ENCODE peak calls at places on chromosomes 11 and 22, in seven cellular contexts. F, P, L, A, R, U and V are unnamed samples. For H3K4me1, the result is how much of the 10 kb centered on the place peaks cover.

GRCh38 chr22:34623580-34623979 is 442.4 kb upstream of the ISX start:
- DNase-seq in F (no peak), P (no peak), L (no peak), A (no peak), R (no peak), U (no peak), V (no peak)

GRCh38 chr11:2787816-2788750 is 88.3 kb upstream of the KCNQ1OT1 start:
- DNase-seq in F (no peak), P (peak), L (peak), A (peak), R (peak), U (peak), V (no peak)

GRCh38 chr11:109858152-109858551 is 235.0 kb upstream of the ZC3H12C start:
- DNase-seq in F (no peak), P (no peak), L (no peak), A (no peak), R (no peak), U (no peak), V (no peak)

GRCh38 chr11:105589346-105589745 is 20.5 kb upstream of the GRIA4 start:
- DNase-seq in F (no peak), P (no peak), L (no peak), A (no peak), R (no peak), U (no peak), V (no peak)

GRCh38 chr11:79925570-79925969 is 484.7 kb upstream of the TENM4 start:
- DNase-seq in F (peak), P (no peak), L (no peak), A (no peak), R (no peak), U (no peak), V (no peak)

GRCh38 chr11:128555606-128556005 is 31.8 kb downstream of the ETS1 start:
- DNase-seq in F (no peak), P (no peak), L (no peak), A (no peak), R (no peak), U (peak), V (no peak)

GRCh38 chr22:18955696-18956095 is 19.6 kb upstream of the PRODH start:
- DNase-seq in F (no peak), P (no peak), L (peak), A (peak), R (peak), U (no peak), V (no peak)

GRCh38 chr11:5703741-5704536 is 14.3 kb downstream of the TRIM22 start:
- DNase-seq in F (no peak), P (no peak), L (no peak), A (no peak), R (no peak), U (no peak), V (no peak)

GRCh38 chr11:121762820-121763219 is 310.1 kb upstream of the SORL1-AS1 start:
- DNase-seq in F (no peak), P (no peak), L (no peak), A (no peak), R (peak), U (peak), V (no peak)

GRCh38 chr11:90468923-90469322 is 246.1 kb upstream of the CHORDC1 start:
- DNase-seq in F (no peak), P (no peak), L (no peak), A (no peak), R (no peak), U (no peak), V (no peak)

GRCh38 chr11:17423533-17424310 is 35.3 kb upstream of the KCNJ11 start:
- DNase-seq in F (no peak), P (no peak), L (no peak), A (no peak), R (no peak), U (no peak), V (no peak)

GRCh38 chr11:67382481-67383136 is 9.2 kb upstream of the RAD9A start:
- DNase-seq in F (peak), P (peak), L (peak), A (peak), R (peak), U (peak), V (no peak)

GRCh38 chr11:47071871-47072270 is 104.8 kb downstream of the ARFGAP2 start:
- DNase-seq in F (no peak), P (no peak), L (no peak), A (no peak), R (no peak), U (peak), V (no peak)

GRCh38 chr22:44355688-44356070 is 42.9 kb upstream of the SHISAL1 start:
- DNase-seq in F (no peak), P (no peak), L (no peak), A (peak), R (peak), U (peak), V (no peak)

GRCh38 chr11:75142714-75143419 is 8.0 kb upstream of the SLCO2B1 start:
- DNase-seq in F (peak), P (peak), L (peak), A (peak), R (no peak), U (peak), V (peak)

GRCh38 chr22:37192741-37193140 is 4.7 kb upstream of the C1QTNF6 start:
- DNase-seq in F (no peak), P (no peak), L (no peak), A (no peak), R (no peak), U (no peak), V (no peak)

GRCh38 chr11:55707029-55707428 is 45.0 kb downstream of the OR4C6 start:
- DNase-seq in F (peak), P (no peak), L (no peak), A (no peak), R (no peak), U (no peak), V (no peak)

GRCh38 chr22:43723816-43724215 is 88.3 kb downstream of the EFCAB6 start:
- DNase-seq in F (no peak), P (no peak), L (no peak), A (no peak), R (no peak), U (no peak), V (no peak)

GRCh38 chr22:28930357-28931007 is 47.1 kb downstream of the ZNRF3 start:
- DNase-seq in F (no peak), P (no peak), L (no peak), A (no peak), R (no peak), U (no peak), V (no peak)

GRCh38 chr11:58301576-58301975 is 33.5 kb upstream of the OR10W1 start:
- DNase-seq in F (no peak), P (no peak), L (no peak), A (no peak), R (no peak), U (no peak), V (no peak)

GRCh38 chr11:10623797-10624761 is 55.6 kb upstream of the LYVE1 start:
- DNase-seq in F (peak), P (no peak), L (peak), A (peak), R (no peak), U (peak), V (peak)

GRCh38 chr11:2741377-2742131 is 41.8 kb upstream of the KCNQ1OT1 start:
- DNase-seq in F (no peak), P (no peak), L (no peak), A (peak), R (peak), U (no peak), V (no peak)

GRCh38 chr11:65032216-65032615 is 5.0 kb downstream of the SNX15 start:
- DNase-seq in F (no peak), P (no peak), L (no peak), A (no peak), R (no peak), U (no peak), V (no peak)

GRCh38 chr11:27158763-27159679 is 118.4 kb downstream of the BBOX1 start:
- DNase-seq in F (peak), P (no peak), L (peak), A (peak), R (no peak), U (peak), V (peak)

GRCh38 chr11:73330569-73331093 is 22.6 kb downstream of the ARHGEF17 start:
- DNase-seq in F (no peak), P (no peak), L (no peak), A (no peak), R (no peak), U (peak), V (no peak)

GRCh38 chr11:534592-535518 is 521 bp downstream of the HRAS start:
- DNase-seq in F (peak), P (no peak), L (peak), A (no peak), R (peak), U (peak), V (no peak)

GRCh38 chr22:40512426-40513136 is 123.9 kb downstream of the MRTFA start:
- DNase-seq in F (no peak), P (no peak), L (no peak), A (peak), R (no peak), U (no peak), V (no peak)

GRCh38 chr22:44486538-44486937 is 11.5 kb downstream of the RTL6 start:
- DNase-seq in F (no peak), P (no peak), L (no peak), A (no peak), R (no peak), U (no peak), V (no peak)

GRCh38 chr11:57711414-57712255 is at the start of gene MED19:
- DNase-seq in F (peak), P (peak), L (peak), A (peak), R (peak), U (peak), V (peak)

GRCh38 chr22:50146440-50147228 is 23.9 kb upstream of the PANX2 start:
- DNase-seq in F (no peak), P (no peak), L (peak), A (peak), R (peak), U (no peak), V (no peak)

GRCh38 chr11:130729678-130730300 is 186.5 kb downstream of the SNX19 start:
- DNase-seq in F (no peak), P (no peak), L (no peak), A (no peak), R (no peak), U (no peak), V (no peak)

GRCh38 chr22:40177738-40178416 is at the start of gene TNRC6B:
- DNase-seq in F (peak), P (peak), L (peak), A (peak), R (no peak), U (peak), V (peak)

GRCh38 chr11:59221438-59221837 is 8.7 kb upstream of the MPEG1 start:
- DNase-seq in F (no peak), P (no peak), L (no peak), A (no peak), R (no peak), U (no peak), V (no peak)

GRCh38 chr11:27213232-27213660 is 149.8 kb downstream of the CCDC34 start:
- DNase-seq in F (no peak), P (no peak), L (peak), A (no peak), R (no peak), U (no peak), V (no peak)

GRCh38 chr11:37026326-37026725 is 428.3 kb upstream of the RAG2 start:
- DNase-seq in F (no peak), P (no peak), L (no peak), A (no peak), R (no peak), U (no peak), V (peak)

GRCh38 chr11:6298605-6299004 is 21.7 kb downstream of the CAVIN3 start:
- DNase-seq in F (peak), P (no peak), L (peak), A (no peak), R (peak), U (peak), V (no peak)

GRCh38 chr11:16154715-16155396 is 201.5 kb downstream of the SOX6 start:
- DNase-seq in F (no peak), P (no peak), L (peak), A (no peak), R (no peak), U (no peak), V (no peak)

GRCh38 chr11:101453682-101454081 is 130.1 kb downstream of the TRPC6 start:
- DNase-seq in F (no peak), P (no peak), L (no peak), A (no peak), R (no peak), U (no peak), V (no peak)

GRCh38 chr11:58900479-58901420 is 38.5 kb upstream of the GLYATL1 start:
- DNase-seq in F (peak), P (peak), L (no peak), A (no peak), R (peak), U (peak), V (peak)

GRCh38 chr11:95547186-95547585 is 242.4 kb downstream of the FAM76B start:
- DNase-seq in F (no peak), P (no peak), L (no peak), A (no peak), R (no peak), U (no peak), V (no peak)
- H3K27ac ChIP-seq in F (no peak), P (no peak), L (no peak), A (no peak), R (no peak), U (no peak), V (no peak)

GRCh38 chr11:7673724-7674434 is 579 bp upstream of the CYB5R2 start:
- DNase-seq in F (no peak), P (peak), L (no peak), A (peak), R (peak), U (peak), V (no peak)
- H3K4me3 ChIP-seq in F (peak), P (peak), L (no peak), A (peak), R (peak), U (peak), V (peak)

GRCh38 chr22:22197993-22198402 is 46.6 kb upstream of the VPREB1 start:
- DNase-seq in F (no peak), P (no peak), L (no peak), A (no peak), R (peak), U (no peak), V (no peak)
- H3K4me1 ChIP-seq in F (under half), P (under half), L (under half), A (under half), R (under half), U (under half), V (under half)

DNA sequence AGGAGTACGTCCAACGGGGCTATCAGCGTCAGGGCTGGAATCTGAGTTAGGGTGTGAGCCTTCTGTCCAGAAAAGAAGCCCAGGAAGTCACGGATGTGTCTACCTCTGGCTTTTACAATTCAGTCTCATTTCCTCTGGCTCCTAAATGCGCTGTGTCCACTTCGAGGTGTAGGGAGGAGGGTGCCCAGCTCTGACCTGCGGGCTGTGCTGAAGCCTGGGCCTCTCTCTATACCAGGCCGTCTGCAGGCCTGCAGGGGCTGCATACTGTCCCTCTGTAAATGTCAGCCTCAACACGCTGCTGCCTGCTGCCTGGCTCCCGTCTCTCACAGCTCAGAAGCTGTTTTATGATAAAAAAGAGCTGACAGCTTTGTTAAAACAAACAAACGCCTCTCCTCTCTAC is 14.5 kb downstream of the ARVCF start:
- DNase-seq in F (no peak), P (no peak), L (no peak), A (no peak), R (peak), U (no peak), V (no peak)
- H3K27ac ChIP-seq in F (no peak), P (no peak), L (no peak), A (peak), R (no peak), U (no peak), V (no peak)

GRCh38 chr22:46025973-46026906 is 49.3 kb upstream of the WNT7B start:
- DNase-seq in F (no peak), P (no peak), L (no peak), A (peak), R (peak), U (peak), V (no peak)
- H3K4me3 ChIP-seq in F (no peak), P (no peak), L (no peak), A (no peak), R (no peak), U (no peak), V (no peak)

GRCh38 chr22:46120420-46120737 is 29.9 kb upstream of the PPARA start:
- DNase-seq in F (no peak), P (no peak), L (no peak), A (no peak), R (no peak), U (no peak), V (no peak)

GRCh38 chr22:46119093-46119728 is 31.1 kb upstream of the PPARA start:
- DNase-seq in F (no peak), P (no peak), L (no peak), A (no peak), R (no peak), U (no peak), V (no peak)

GRCh38 chr22:46121523-46122287 is 28.6 kb upstream of the PPARA start:
- DNase-seq in F (no peak), P (no peak), L (no peak), A (no peak), R (peak), U (no peak), V (no peak)

GRCh38 chr22:46121079-46121478 is 29.2 kb upstream of the PPARA start:
- DNase-seq in F (no peak), P (no peak), L (no peak), A (no peak), R (peak), U (no peak), V (no peak)

GRCh38 chr22:46119729-46120419 is 30.5 kb upstream of the PPARA start:
- DNase-seq in F (no peak), P (no peak), L (no peak), A (peak), R (no peak), U (no peak), V (no peak)
- H3K4me1 ChIP-seq in F (under half), P (under half), L (under half), A (under half), R (under half), U (under half), V (under half)